ENCODE peak calls at places on chromosomes 13 and 19, in five cellular contexts. One of them, this sample, is unnamed. For H3K4me1, the result is how much of the 10 kb centered on the place peaks cover.

GRCh38 chr19:58183822-58184215 is 958 bp downstream of the ZNF274 start:
- DNase-seq in suprapubic skin: no peak
- DNase-seq in H1: no peak
- DNase-seq in K562: no peak
- DNase-seq in spleen: no peak
- DNase-seq in this sample: no peak

GRCh38 chr13:79663420-79663819 is 182.5 kb downstream of the NDFIP2 start:
- DNase-seq in suprapubic skin: no peak
- DNase-seq in H1: no peak
- DNase-seq in spleen: no peak
- DNase-seq in K562: no peak
- DNase-seq in this sample: no peak

GRCh38 chr13:110265682-110266430 is 41.1 kb downstream of the COL4A1 start:
- DNase-seq in spleen: no peak
- DNase-seq in suprapubic skin: no peak
- DNase-seq in K562: no peak
- DNase-seq in H1: peak
- DNase-seq in this sample: peak

GRCh38 chr13:67353891-67354459 is 123.8 kb upstream of the PCDH9 start:
- DNase-seq in H1: no peak
- DNase-seq in spleen: no peak
- DNase-seq in suprapubic skin: no peak
- DNase-seq in K562: no peak
- DNase-seq in this sample: no peak

GRCh38 chr13:29748097-29748496 is 102.3 kb downstream of the UBL3 start:
- DNase-seq in K562: no peak
- DNase-seq in spleen: no peak
- DNase-seq in H1: no peak
- DNase-seq in suprapubic skin: no peak
- DNase-seq in this sample: no peak

GRCh38 chr13:41458187-41458938 is 1.0 kb downstream of the RGCC start:
- DNase-seq in K562: peak
- DNase-seq in suprapubic skin: peak
- DNase-seq in H1: peak
- DNase-seq in spleen: peak
- DNase-seq in this sample: peak

GRCh38 chr19:7482584-7483439 is 6.0 kb downstream of the PEX11G start:
- DNase-seq in K562: peak
- DNase-seq in suprapubic skin: no peak
- DNase-seq in spleen: no peak
- DNase-seq in H1: peak
- DNase-seq in this sample: no peak

GRCh38 chr19:8196271-8196908 is 12.8 kb upstream of the CERS4 start:
- DNase-seq in spleen: no peak
- DNase-seq in H1: no peak
- DNase-seq in suprapubic skin: no peak
- DNase-seq in K562: no peak
- DNase-seq in this sample: no peak

GRCh38 chr19:2636897-2637683 is 65.4 kb downstream of the GNG7 start:
- DNase-seq in K562: peak
- DNase-seq in H1: peak
- DNase-seq in spleen: peak
- DNase-seq in suprapubic skin: no peak
- DNase-seq in this sample: peak

GRCh38 chr13:46385946-46386345 is 1.1 kb downstream of the RUBCNL start:
- DNase-seq in suprapubic skin: no peak
- DNase-seq in K562: no peak
- DNase-seq in spleen: no peak
- DNase-seq in H1: no peak
- DNase-seq in this sample: no peak

GRCh38 chr13:66154981-66155380 is 1075.2 kb downstream of the PCDH9 start:
- DNase-seq in H1: no peak
- DNase-seq in suprapubic skin: no peak
- DNase-seq in spleen: no peak
- DNase-seq in K562: no peak
- DNase-seq in this sample: no peak

GRCh38 chr19:532578-533484 is 1.3 kb downstream of the CDC34 start:
- DNase-seq in suprapubic skin: no peak
- DNase-seq in H1: peak
- DNase-seq in spleen: peak
- DNase-seq in K562: peak
- DNase-seq in this sample: peak

GRCh38 chr19:33376931-33377557 is 3.5 kb downstream of the CEBPG start:
- DNase-seq in H1: no peak
- DNase-seq in K562: no peak
- DNase-seq in suprapubic skin: no peak
- DNase-seq in spleen: no peak
- DNase-seq in this sample: peak

GRCh38 chr13:31947506-31947905 is 84.1 kb upstream of the FRY start:
- DNase-seq in H1: no peak
- DNase-seq in suprapubic skin: no peak
- DNase-seq in spleen: no peak
- DNase-seq in K562: no peak
- DNase-seq in this sample: no peak

GRCh38 chr13:94658926-94659649 is 53.3 kb downstream of the SOX21 start:
- DNase-seq in spleen: no peak
- DNase-seq in suprapubic skin: no peak
- DNase-seq in K562: no peak
- DNase-seq in H1: no peak
- DNase-seq in this sample: no peak

GRCh38 chr19:993831-994393 is 6.3 kb upstream of the GRIN3B start:
- DNase-seq in H1: no peak
- DNase-seq in K562: no peak
- DNase-seq in suprapubic skin: no peak
- DNase-seq in spleen: no peak
- DNase-seq in this sample: no peak

GRCh38 chr19:31139871-31140505 is 209.2 kb downstream of the TSHZ3 start:
- DNase-seq in H1: no peak
- DNase-seq in suprapubic skin: no peak
- DNase-seq in K562: no peak
- DNase-seq in spleen: no peak
- DNase-seq in this sample: no peak

GRCh38 chr19:29596885-29597525 is 9.1 kb upstream of the POP4 start:
- DNase-seq in H1: no peak
- DNase-seq in suprapubic skin: no peak
- DNase-seq in spleen: no peak
- DNase-seq in K562: no peak
- DNase-seq in this sample: no peak

GRCh38 chr13:24215007-24215633 is 54.6 kb downstream of the SPATA13 start:
- DNase-seq in H1: no peak
- DNase-seq in suprapubic skin: no peak
- DNase-seq in spleen: no peak
- DNase-seq in K562: no peak
- DNase-seq in this sample: no peak

GRCh38 chr13:59409651-59410200 is 754.0 kb downstream of the DIAPH3 start:
- DNase-seq in spleen: no peak
- DNase-seq in K562: no peak
- DNase-seq in H1: peak
- DNase-seq in suprapubic skin: no peak
- DNase-seq in this sample: no peak

GRCh38 chr13:110525328-110526319 is 35.9 kb downstream of the RAB20 start:
- DNase-seq in spleen: no peak
- DNase-seq in suprapubic skin: no peak
- DNase-seq in K562: no peak
- DNase-seq in H1: no peak
- DNase-seq in this sample: peak

GRCh38 chr13:110307697-110308376 is 753 bp downstream of the COL4A2 start:
- DNase-seq in K562: no peak
- DNase-seq in suprapubic skin: no peak
- DNase-seq in spleen: no peak
- DNase-seq in H1: peak
- DNase-seq in this sample: peak

GRCh38 chr19:15107056-15108010 is at the start of gene SYDE1:
- DNase-seq in H1: peak
- DNase-seq in suprapubic skin: no peak
- DNase-seq in K562: no peak
- DNase-seq in spleen: no peak
- DNase-seq in this sample: peak

GRCh38 chr19:41413947-41414346 is 13.2 kb downstream of the B3GNT8 start:
- DNase-seq in suprapubic skin: no peak
- DNase-seq in spleen: no peak
- DNase-seq in H1: no peak
- DNase-seq in K562: no peak
- DNase-seq in this sample: no peak

GRCh38 chr19:41412953-41413352 is 14.2 kb downstream of the B3GNT8 start:
- DNase-seq in suprapubic skin: no peak
- DNase-seq in H1: no peak
- DNase-seq in K562: no peak
- DNase-seq in spleen: no peak
- DNase-seq in this sample: no peak

GRCh38 chr19:41410655-41411054 is 13.0 kb downstream of the BCKDHA start:
- DNase-seq in K562: no peak
- DNase-seq in suprapubic skin: no peak
- DNase-seq in H1: no peak
- DNase-seq in spleen: no peak
- DNase-seq in this sample: no peak

GRCh38 chr19:41411094-41411493 is 13.5 kb downstream of the BCKDHA start:
- DNase-seq in K562: no peak
- DNase-seq in H1: no peak
- DNase-seq in suprapubic skin: no peak
- DNase-seq in spleen: no peak
- DNase-seq in this sample: no peak

DNA sequence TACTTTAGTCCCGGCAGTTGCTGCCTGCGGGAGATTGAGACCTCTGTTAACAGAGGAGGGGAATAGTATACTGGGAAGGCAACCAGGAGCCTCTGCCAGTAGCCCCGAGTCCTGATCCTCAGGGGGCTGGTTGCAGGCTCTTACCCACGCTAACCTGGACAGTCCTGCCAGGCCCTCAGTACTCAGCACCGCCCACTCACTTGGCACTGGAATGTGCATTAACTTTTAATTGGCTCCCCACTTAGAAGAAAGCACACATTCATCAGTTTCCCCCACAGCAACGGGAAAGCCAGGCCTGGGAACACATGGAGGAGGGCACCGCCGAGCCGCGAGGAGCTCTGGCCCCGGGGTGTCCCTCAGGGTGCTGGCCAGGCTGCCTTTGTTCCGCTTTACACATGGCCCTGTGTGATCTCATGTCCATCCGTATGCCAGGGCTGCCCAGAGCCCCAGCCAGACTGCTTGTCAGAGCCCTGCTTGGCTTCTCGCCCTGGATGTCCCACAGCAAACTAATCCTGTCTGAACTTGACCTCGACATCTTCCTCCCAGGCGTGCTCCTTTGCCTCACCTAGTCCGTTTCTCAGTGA is 14.2 kb downstream of the BCKDHA start:
- DNase-seq in spleen: no peak
- DNase-seq in suprapubic skin: no peak
- DNase-seq in K562: no peak
- DNase-seq in H1: no peak
- DNase-seq in this sample: no peak
- TF ChIP-seq POLR2A in spleen: no peak
- TF ChIP-seq POLR2A in suprapubic skin: no peak
- TF ChIP-seq POLR2A in K562: no peak
- TF ChIP-seq POLR2A in H1: no peak
- TF ChIP-seq POLR2A in this sample: no peak

GRCh38 chr13:51594432-51594831 is 10.2 kb downstream of the WDFY2 start:
- DNase-seq in suprapubic skin: no peak
- DNase-seq in K562: no peak
- DNase-seq in spleen: no peak
- DNase-seq in H1: no peak
- DNase-seq in this sample: no peak
- H3K4me1 ChIP-seq in suprapubic skin: half or more
- H3K4me1 ChIP-seq in K562: under half
- H3K4me1 ChIP-seq in spleen: under half
- H3K4me1 ChIP-seq in H1: under half
- H3K4me1 ChIP-seq in this sample: under half

DNA sequence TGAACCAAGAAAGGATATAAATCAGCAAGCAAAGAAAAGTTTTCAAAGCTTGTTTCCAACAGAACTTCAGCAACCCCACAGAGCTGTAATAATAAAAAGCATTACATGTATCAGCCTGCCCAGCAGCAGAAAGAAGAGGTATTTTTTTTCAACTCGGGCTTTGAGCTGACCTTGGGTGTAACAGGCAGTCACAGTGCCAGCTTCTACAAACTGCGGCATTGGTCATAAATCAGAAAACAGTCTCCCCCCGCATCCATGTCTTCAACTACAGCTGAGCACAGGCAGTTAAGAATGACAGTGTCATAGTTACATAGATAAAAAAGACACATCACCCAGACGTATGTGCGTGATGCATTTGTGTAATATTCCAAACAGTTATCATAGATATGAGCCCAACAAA is 671.0 kb upstream of the SLITRK1 start:
- DNase-seq in suprapubic skin: no peak
- DNase-seq in spleen: no peak
- DNase-seq in H1: no peak
- DNase-seq in K562: no peak
- DNase-seq in this sample: no peak
- TF ChIP-seq POLR2AphosphoS5 in suprapubic skin: no peak
- TF ChIP-seq POLR2AphosphoS5 in spleen: no peak
- TF ChIP-seq POLR2AphosphoS5 in H1: no peak
- TF ChIP-seq POLR2AphosphoS5 in K562: no peak
- TF ChIP-seq POLR2AphosphoS5 in this sample: no peak

GRCh38 chr19:54462713-54463530 is 656 bp downstream of the LENG9 start:
- DNase-seq in spleen: peak
- DNase-seq in K562: no peak
- DNase-seq in suprapubic skin: peak
- DNase-seq in H1: peak
- DNase-seq in this sample: peak
- TF ChIP-seq POLR2A in spleen: no peak
- TF ChIP-seq POLR2A in K562: peak
- TF ChIP-seq POLR2A in suprapubic skin: no peak
- TF ChIP-seq POLR2A in H1: peak
- TF ChIP-seq POLR2A in this sample: no peak